ENCODE peak calls at places on chromosome 1, in nine cellular contexts. L is NCI-H1694, V is A172, P is progenitor cell of endocrine pancreas, A is fibroblast of lung, D is RWPE1, R is endodermal cell, T is amygdala, O is NCI-H1105 treated with DMSO at 0.1 percent for 48 hours. K is an unnamed sample.

GRCh38 chr1:168410464-168410863 is 129.8 kb downstream of the TBX19 start:
- DNase-seq in L (no peak), V (no peak), P (no peak), A (no peak), D (no peak), R (peak; percentile 17), T (no peak), O (no peak), K (no peak)

GRCh38 chr1:157711802-157712201 is 11.2 kb upstream of the FCRL3 start:
- DNase-seq in L (no peak), V (no peak), P (no peak), A (no peak), D (no peak), R (no peak), T (no peak), O (no peak), K (no peak)

GRCh38 chr1:226223786-226224244 is 351 bp downstream of the MIXL1 start:
- DNase-seq in L (no peak), V (no peak), P (peak; percentile 37), A (no peak), D (peak; percentile 43), R (peak; percentile 81), T (no peak), O (peak; percentile 2), K (peak; percentile 8)

GRCh38 chr1:109083923-109084322 is 6.6 kb upstream of the TMEM167B start:
- DNase-seq in L (no peak), V (no peak), P (no peak), A (no peak), D (no peak), R (no peak), T (peak; percentile 30), O (no peak), K (no peak)

GRCh38 chr1:6097824-6098223 is 52.1 kb downstream of the KCNAB2 start:
- DNase-seq in L (no peak), V (no peak), P (no peak), A (no peak), D (no peak), R (no peak), T (no peak), O (no peak), K (no peak)

GRCh38 chr1:17290553-17290952 is 17.4 kb upstream of the PADI4 start:
- DNase-seq in L (no peak), V (no peak), P (no peak), A (no peak), D (no peak), R (no peak), T (no peak), O (no peak), K (no peak)

GRCh38 chr1:50106095-50106761 is 2.5 kb upstream of the ELAVL4 start:
- DNase-seq in L (peak; percentile 94), V (no peak), P (no peak), A (no peak), D (no peak), R (no peak), T (no peak), O (no peak), K (no peak)

GRCh38 chr1:67146539-67146938 is 11.8 kb upstream of the C1orf141 start:
- DNase-seq in L (no peak), V (no peak), P (no peak), A (no peak), D (no peak), R (no peak), T (no peak), O (no peak), K (no peak)

GRCh38 chr1:145922266-145922665 is 3.7 kb upstream of the PEX11B start:
- DNase-seq in L (no peak), V (no peak), P (no peak), A (peak; percentile 44), D (no peak), R (no peak), T (no peak), O (no peak), K (peak; percentile 52)

GRCh38 chr1:162023547-162024501 is at the start of gene OLFML2B:
- DNase-seq in L (peak; percentile 25), V (peak; percentile 80), P (peak; percentile 43), A (peak; percentile 79), D (peak; percentile 71), R (peak; percentile 90), T (no peak), O (peak; percentile 47), K (peak; percentile 80)

GRCh38 chr1:1181938-1182410 is 8.3 kb downstream of the TTLL10 start:
- DNase-seq in L (no peak), V (no peak), P (no peak), A (no peak), D (no peak), R (peak; percentile 46), T (no peak), O (no peak), K (no peak)

GRCh38 chr1:212226467-212226866 is 58.7 kb upstream of the PPP2R5A start:
- DNase-seq in L (no peak), V (no peak), P (no peak), A (no peak), D (no peak), R (no peak), T (no peak), O (no peak), K (no peak)

GRCh38 chr1:186202174-186202843 is 172.7 kb downstream of the TPR start:
- DNase-seq in L (no peak), V (no peak), P (no peak), A (peak; percentile 81), D (no peak), R (no peak), T (no peak), O (no peak), K (peak; percentile 70)

GRCh38 chr1:10042746-10043145 is 10.0 kb downstream of the UBE4B start:
- DNase-seq in L (no peak), V (no peak), P (no peak), A (no peak), D (no peak), R (no peak), T (no peak), O (no peak), K (no peak)

GRCh38 chr1:240491156-240491555 is 120.8 kb downstream of the GREM2 start:
- DNase-seq in L (no peak), V (peak; percentile 84), P (no peak), A (peak; percentile 17), D (peak; percentile 15), R (peak; percentile 59), T (no peak), O (no peak), K (peak; percentile 7)

K was measured in cardiac fibroblast.